ENCODE peak calls at places on chromosomes 2 and 18, in four cellular contexts. D is HS-5, M is D721Med, V is astrocyte of the spinal cord. I is an unnamed sample.

GRCh38 chr18:27211569-27211968 is 26.5 kb upstream of the CHST9 start:
- DNase-seq in D (no peak), M (no peak), V (no peak), I (no peak)

GRCh38 chr18:31497711-31498449 is at the start of gene DSG2:
- DNase-seq in D (no peak), M (peak), V (peak), I (no peak)

GRCh38 chr2:202102425-202103005 is 29.5 kb downstream of the KIAA2012 start:
- DNase-seq in D (no peak), M (peak), V (no peak), I (peak)

GRCh38 chr2:37005118-37005868 is 39.0 kb upstream of the STRN start:
- DNase-seq in D (no peak), M (no peak), V (peak), I (peak)

GRCh38 chr2:65116645-65117044 is 13.3 kb downstream of the RAB1A start:
- DNase-seq in D (no peak), M (no peak), V (no peak), I (no peak)

GRCh38 chr18:49802623-49803022 is 10.7 kb downstream of the ACAA2 start:
- DNase-seq in D (no peak), M (no peak), V (no peak), I (no peak)

GRCh38 chr18:69974365-69974764 is 26.7 kb upstream of the CD226 start:
- DNase-seq in D (no peak), M (no peak), V (peak), I (peak)

GRCh38 chr2:113011108-113011507 is 5.8 kb downstream of the IL36A start:
- DNase-seq in D (no peak), M (no peak), V (no peak), I (no peak)

GRCh38 chr2:26451700-26452099 is 26.2 kb downstream of the OTOF start:
- DNase-seq in D (no peak), M (no peak), V (no peak), I (no peak)